ENCODE peak calls at places on chromosomes 2 and 18, in eight cellular contexts. One of them, this sample, is unnamed.
A peak's percentile ranks its signal among the peaks of the same experiment; 100 is the strongest.

GRCh38 chr2:175807031-175807873 is 194.8 kb downstream of the LNPK start:
- DNase-seq in thyroid gland: no peak
- DNase-seq in CD8-positive, alpha-beta memory T cell: no peak
- DNase-seq in body of pancreas: no peak
- DNase-seq in GM12865: no peak
- DNase-seq in effector memory CD4-positive, alpha-beta T cell: no peak
- DNase-seq in heart right ventricle: no peak
- DNase-seq in coronary artery: no peak
- DNase-seq in this sample: no peak

GRCh38 chr2:126882736-126883660 is 15.7 kb upstream of the TEX51 start:
- DNase-seq in thyroid gland: no peak
- DNase-seq in CD8-positive, alpha-beta memory T cell: no peak
- DNase-seq in body of pancreas: no peak
- DNase-seq in GM12865: no peak
- DNase-seq in effector memory CD4-positive, alpha-beta T cell: no peak
- DNase-seq in heart right ventricle: no peak
- DNase-seq in coronary artery: peak; percentile 49
- DNase-seq in this sample: no peak

GRCh38 chr2:69166812-69167468 is 154.0 kb downstream of the ANTXR1 start:
- DNase-seq in thyroid gland: peak; percentile 83
- DNase-seq in CD8-positive, alpha-beta memory T cell: no peak
- DNase-seq in body of pancreas: no peak
- DNase-seq in GM12865: no peak
- DNase-seq in effector memory CD4-positive, alpha-beta T cell: no peak
- DNase-seq in heart right ventricle: no peak
- DNase-seq in coronary artery: no peak
- DNase-seq in this sample: no peak

GRCh38 chr2:141869572-141869971 is 261.2 kb downstream of the LRP1B start:
- DNase-seq in thyroid gland: no peak
- DNase-seq in CD8-positive, alpha-beta memory T cell: no peak
- DNase-seq in body of pancreas: no peak
- DNase-seq in GM12865: no peak
- DNase-seq in effector memory CD4-positive, alpha-beta T cell: no peak
- DNase-seq in heart right ventricle: no peak
- DNase-seq in coronary artery: no peak
- DNase-seq in this sample: no peak

GRCh38 chr2:156088598-156088997 is 243.9 kb downstream of the NR4A2 start:
- DNase-seq in thyroid gland: no peak
- DNase-seq in CD8-positive, alpha-beta memory T cell: no peak
- DNase-seq in body of pancreas: no peak
- DNase-seq in GM12865: no peak
- DNase-seq in effector memory CD4-positive, alpha-beta T cell: no peak
- DNase-seq in heart right ventricle: no peak
- DNase-seq in coronary artery: no peak
- DNase-seq in this sample: no peak

GRCh38 chr2:178414266-178415247 is 36.4 kb downstream of the PRKRA start:
- DNase-seq in thyroid gland: peak; percentile 90
- DNase-seq in CD8-positive, alpha-beta memory T cell: peak; percentile 62
- DNase-seq in body of pancreas: peak; percentile 88
- DNase-seq in GM12865: peak; percentile 97
- DNase-seq in effector memory CD4-positive, alpha-beta T cell: peak; percentile 47
- DNase-seq in heart right ventricle: peak; percentile 82
- DNase-seq in coronary artery: peak; percentile 92
- DNase-seq in this sample: peak; percentile 94

GRCh38 chr2:68766378-68766845 is 31.8 kb downstream of the ARHGAP25 start:
- DNase-seq in thyroid gland: peak; percentile 72
- DNase-seq in CD8-positive, alpha-beta memory T cell: peak; percentile 58
- DNase-seq in body of pancreas: no peak
- DNase-seq in GM12865: peak; percentile 81
- DNase-seq in effector memory CD4-positive, alpha-beta T cell: peak; percentile 49
- DNase-seq in heart right ventricle: no peak
- DNase-seq in coronary artery: no peak
- DNase-seq in this sample: no peak

GRCh38 chr18:65322895-65323294 is 427.9 kb upstream of the CDH7 start:
- DNase-seq in thyroid gland: no peak
- DNase-seq in CD8-positive, alpha-beta memory T cell: no peak
- DNase-seq in body of pancreas: no peak
- DNase-seq in GM12865: no peak
- DNase-seq in effector memory CD4-positive, alpha-beta T cell: no peak
- DNase-seq in heart right ventricle: no peak
- DNase-seq in coronary artery: no peak
- DNase-seq in this sample: no peak

GRCh38 chr2:239253705-239254104 is 147.1 kb downstream of the HDAC4 start:
- DNase-seq in thyroid gland: no peak
- DNase-seq in CD8-positive, alpha-beta memory T cell: no peak
- DNase-seq in body of pancreas: no peak
- DNase-seq in GM12865: no peak
- DNase-seq in effector memory CD4-positive, alpha-beta T cell: no peak
- DNase-seq in heart right ventricle: no peak
- DNase-seq in coronary artery: peak; percentile 66
- DNase-seq in this sample: no peak

GRCh38 chr2:169734172-169734847 is 678 bp downstream of the KLHL23 start:
- DNase-seq in thyroid gland: peak; percentile 15
- DNase-seq in CD8-positive, alpha-beta memory T cell: no peak
- DNase-seq in body of pancreas: peak; percentile 24
- DNase-seq in GM12865: peak; percentile 25
- DNase-seq in effector memory CD4-positive, alpha-beta T cell: no peak
- DNase-seq in heart right ventricle: peak; percentile 23
- DNase-seq in coronary artery: no peak
- DNase-seq in this sample: no peak

GRCh38 chr2:12683701-12684100 is 33.0 kb upstream of the TRIB2 start:
- DNase-seq in thyroid gland: no peak
- DNase-seq in CD8-positive, alpha-beta memory T cell: no peak
- DNase-seq in body of pancreas: no peak
- DNase-seq in GM12865: no peak
- DNase-seq in effector memory CD4-positive, alpha-beta T cell: no peak
- DNase-seq in heart right ventricle: no peak
- DNase-seq in coronary artery: no peak
- DNase-seq in this sample: no peak

GRCh38 chr2:182366625-182367024 is 60.2 kb downstream of the PDE1A start:
- DNase-seq in thyroid gland: no peak
- DNase-seq in CD8-positive, alpha-beta memory T cell: no peak
- DNase-seq in body of pancreas: no peak
- DNase-seq in GM12865: no peak
- DNase-seq in effector memory CD4-positive, alpha-beta T cell: no peak
- DNase-seq in heart right ventricle: no peak
- DNase-seq in coronary artery: no peak
- DNase-seq in this sample: no peak

GRCh38 chr2:182368446-182368845 is 58.4 kb downstream of the PDE1A start:
- DNase-seq in thyroid gland: no peak
- DNase-seq in CD8-positive, alpha-beta memory T cell: no peak
- DNase-seq in body of pancreas: no peak
- DNase-seq in GM12865: no peak
- DNase-seq in effector memory CD4-positive, alpha-beta T cell: no peak
- DNase-seq in heart right ventricle: no peak
- DNase-seq in coronary artery: no peak
- DNase-seq in this sample: no peak

GRCh38 chr2:182368996-182369395 is 57.8 kb downstream of the PDE1A start:
- DNase-seq in thyroid gland: no peak
- DNase-seq in CD8-positive, alpha-beta memory T cell: no peak
- DNase-seq in body of pancreas: no peak
- DNase-seq in GM12865: no peak
- DNase-seq in effector memory CD4-positive, alpha-beta T cell: no peak
- DNase-seq in heart right ventricle: no peak
- DNase-seq in coronary artery: no peak
- DNase-seq in this sample: no peak

GRCh38 chr2:182365855-182366254 is 61.0 kb downstream of the PDE1A start:
- DNase-seq in thyroid gland: no peak
- DNase-seq in CD8-positive, alpha-beta memory T cell: no peak
- DNase-seq in body of pancreas: no peak
- DNase-seq in GM12865: no peak
- DNase-seq in effector memory CD4-positive, alpha-beta T cell: no peak
- DNase-seq in heart right ventricle: no peak
- DNase-seq in coronary artery: no peak
- DNase-seq in this sample: no peak

GRCh38 chr2:182367401-182367800 is 59.4 kb downstream of the PDE1A start:
- DNase-seq in thyroid gland: no peak
- DNase-seq in CD8-positive, alpha-beta memory T cell: no peak
- DNase-seq in body of pancreas: no peak
- DNase-seq in GM12865: no peak
- DNase-seq in effector memory CD4-positive, alpha-beta T cell: no peak
- DNase-seq in heart right ventricle: no peak
- DNase-seq in coronary artery: no peak
- DNase-seq in this sample: no peak
- H3K4me3 ChIP-seq in thyroid gland: no peak overlapping the region
- H3K4me3 ChIP-seq in CD8-positive, alpha-beta memory T cell: no peak overlapping the region
- H3K4me3 ChIP-seq in body of pancreas: no peak overlapping the region
- H3K4me3 ChIP-seq in GM12865: no peak overlapping the region
- H3K4me3 ChIP-seq in effector memory CD4-positive, alpha-beta T cell: no peak overlapping the region
- H3K4me3 ChIP-seq in heart right ventricle: no peak overlapping the region
- H3K4me3 ChIP-seq in coronary artery: no peak overlapping the region
- H3K4me3 ChIP-seq in this sample: no peak overlapping the region

DNA sequence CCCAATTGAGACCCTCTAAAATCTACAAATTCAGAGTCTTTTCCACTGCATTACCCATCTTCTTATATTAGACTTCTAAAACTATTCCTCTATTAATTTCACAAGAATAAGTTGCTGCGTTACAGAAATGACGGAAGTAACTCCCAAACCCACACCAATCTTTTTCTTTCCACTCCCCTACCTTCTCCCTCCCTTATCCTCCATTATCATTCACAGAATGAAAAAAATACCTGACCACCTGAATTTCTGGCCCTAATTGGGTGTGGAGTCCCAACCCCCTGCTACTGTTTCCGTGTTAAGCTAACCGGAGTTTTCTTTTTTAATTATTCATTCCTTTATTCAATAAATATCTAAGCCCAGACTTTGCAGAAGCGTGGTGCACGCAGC is 635 bp downstream of the RPRD1A start:
- DNase-seq in thyroid gland: no peak
- DNase-seq in CD8-positive, alpha-beta memory T cell: no peak
- DNase-seq in body of pancreas: no peak
- DNase-seq in GM12865: no peak
- DNase-seq in effector memory CD4-positive, alpha-beta T cell: no peak
- DNase-seq in heart right ventricle: no peak
- DNase-seq in coronary artery: no peak
- DNase-seq in this sample: no peak
- H3K4me3 ChIP-seq in thyroid gland: peak overlapping the region; percentile 93
- H3K4me3 ChIP-seq in CD8-positive, alpha-beta memory T cell: peak overlapping the region; percentile 78
- H3K4me3 ChIP-seq in body of pancreas: peak overlapping the region; percentile 91
- H3K4me3 ChIP-seq in GM12865: peak overlapping the region; percentile 77
- H3K4me3 ChIP-seq in effector memory CD4-positive, alpha-beta T cell: peak overlapping the region; percentile 95
- H3K4me3 ChIP-seq in heart right ventricle: peak overlapping the region; percentile 86
- H3K4me3 ChIP-seq in coronary artery: peak overlapping the region; percentile 98
- H3K4me3 ChIP-seq in this sample: peak overlapping the region; percentile 88

GRCh38 chr2:235737396-235737795 is 243.6 kb downstream of the AGAP1 start:
- DNase-seq in thyroid gland: no peak
- DNase-seq in CD8-positive, alpha-beta memory T cell: no peak
- DNase-seq in body of pancreas: no peak
- DNase-seq in GM12865: no peak
- DNase-seq in effector memory CD4-positive, alpha-beta T cell: no peak
- DNase-seq in heart right ventricle: no peak
- DNase-seq in coronary artery: no peak
- DNase-seq in this sample: no peak

GRCh38 chr2:235740821-235741220 is 247.0 kb downstream of the AGAP1 start:
- DNase-seq in thyroid gland: no peak
- DNase-seq in CD8-positive, alpha-beta memory T cell: no peak
- DNase-seq in body of pancreas: no peak
- DNase-seq in GM12865: no peak
- DNase-seq in effector memory CD4-positive, alpha-beta T cell: no peak
- DNase-seq in heart right ventricle: no peak
- DNase-seq in coronary artery: no peak
- DNase-seq in this sample: no peak

GRCh38 chr2:235734700-235735205 is 240.9 kb downstream of the AGAP1 start:
- DNase-seq in thyroid gland: no peak
- DNase-seq in CD8-positive, alpha-beta memory T cell: no peak
- DNase-seq in body of pancreas: no peak
- DNase-seq in GM12865: no peak
- DNase-seq in effector memory CD4-positive, alpha-beta T cell: no peak
- DNase-seq in heart right ventricle: peak; percentile 35
- DNase-seq in coronary artery: no peak
- DNase-seq in this sample: no peak

GRCh38 chr2:235739704-235740415 is 246.0 kb downstream of the AGAP1 start:
- DNase-seq in thyroid gland: no peak
- DNase-seq in CD8-positive, alpha-beta memory T cell: no peak
- DNase-seq in body of pancreas: no peak
- DNase-seq in GM12865: no peak
- DNase-seq in effector memory CD4-positive, alpha-beta T cell: no peak
- DNase-seq in heart right ventricle: no peak
- DNase-seq in coronary artery: no peak
- DNase-seq in this sample: no peak

DNA sequence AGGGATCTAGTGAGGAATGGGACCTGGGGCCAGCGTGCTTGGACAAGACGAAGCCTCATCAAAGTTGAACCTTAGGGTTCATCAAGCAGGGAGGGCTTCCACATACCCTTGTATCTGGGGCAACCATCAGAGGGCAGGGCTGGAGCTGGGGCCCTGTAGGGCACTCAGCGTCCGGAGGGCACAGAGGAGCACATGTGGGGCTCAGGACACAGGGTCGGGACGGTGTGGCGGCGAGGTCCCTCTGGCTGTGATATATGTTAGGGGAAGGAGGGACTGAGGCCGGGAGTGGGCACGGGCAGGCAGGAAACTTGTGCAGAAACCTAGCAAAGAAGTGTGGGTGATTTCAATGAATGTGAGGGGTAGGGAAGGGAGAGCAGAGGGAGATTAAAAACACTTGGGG is 244.0 kb downstream of the AGAP1 start:
- DNase-seq in thyroid gland: no peak
- DNase-seq in CD8-positive, alpha-beta memory T cell: no peak
- DNase-seq in body of pancreas: no peak
- DNase-seq in GM12865: no peak
- DNase-seq in effector memory CD4-positive, alpha-beta T cell: no peak
- DNase-seq in heart right ventricle: no peak
- DNase-seq in coronary artery: no peak
- DNase-seq in this sample: no peak
- H3K4me3 ChIP-seq in thyroid gland: no peak overlapping the region
- H3K4me3 ChIP-seq in CD8-positive, alpha-beta memory T cell: no peak overlapping the region
- H3K4me3 ChIP-seq in body of pancreas: no peak overlapping the region
- H3K4me3 ChIP-seq in GM12865: no peak overlapping the region
- H3K4me3 ChIP-seq in effector memory CD4-positive, alpha-beta T cell: no peak overlapping the region
- H3K4me3 ChIP-seq in heart right ventricle: no peak overlapping the region
- H3K4me3 ChIP-seq in coronary artery: no peak overlapping the region
- H3K4me3 ChIP-seq in this sample: no peak overlapping the region

GRCh38 chr2:241000831-241001321 is 2.5 kb downstream of the SNED1 start:
- DNase-seq in thyroid gland: peak; percentile 86
- DNase-seq in CD8-positive, alpha-beta memory T cell: no peak
- DNase-seq in body of pancreas: no peak
- DNase-seq in GM12865: no peak
- DNase-seq in effector memory CD4-positive, alpha-beta T cell: no peak
- DNase-seq in heart right ventricle: no peak
- DNase-seq in coronary artery: peak; percentile 75
- DNase-seq in this sample: no peak

GRCh38 chr2:240998706-240999000 is 235 bp downstream of the SNED1 start:
- DNase-seq in thyroid gland: no peak
- DNase-seq in CD8-positive, alpha-beta memory T cell: no peak
- DNase-seq in body of pancreas: no peak
- DNase-seq in GM12865: no peak
- DNase-seq in effector memory CD4-positive, alpha-beta T cell: no peak
- DNase-seq in heart right ventricle: no peak
- DNase-seq in coronary artery: no peak
- DNase-seq in this sample: no peak

GRCh38 chr2:241001413-241002274 is 3.2 kb downstream of the SNED1 start:
- DNase-seq in thyroid gland: no peak
- DNase-seq in CD8-positive, alpha-beta memory T cell: no peak
- DNase-seq in body of pancreas: no peak
- DNase-seq in GM12865: no peak
- DNase-seq in effector memory CD4-positive, alpha-beta T cell: no peak
- DNase-seq in heart right ventricle: no peak
- DNase-seq in coronary artery: peak; percentile 72
- DNase-seq in this sample: no peak

GRCh38 chr2:240999001-240999791 is 778 bp downstream of the SNED1 start:
- DNase-seq in thyroid gland: peak; percentile 56
- DNase-seq in CD8-positive, alpha-beta memory T cell: no peak
- DNase-seq in body of pancreas: peak; percentile 43
- DNase-seq in GM12865: no peak
- DNase-seq in effector memory CD4-positive, alpha-beta T cell: no peak
- DNase-seq in heart right ventricle: no peak
- DNase-seq in coronary artery: peak; percentile 73
- DNase-seq in this sample: no peak

GRCh38 chr2:240999873-241000541 is 1.6 kb downstream of the SNED1 start:
- DNase-seq in thyroid gland: peak; percentile 72
- DNase-seq in CD8-positive, alpha-beta memory T cell: no peak
- DNase-seq in body of pancreas: no peak
- DNase-seq in GM12865: no peak
- DNase-seq in effector memory CD4-positive, alpha-beta T cell: no peak
- DNase-seq in heart right ventricle: no peak
- DNase-seq in coronary artery: peak; percentile 74
- DNase-seq in this sample: no peak
- H3K4me3 ChIP-seq in thyroid gland: no peak overlapping the region
- H3K4me3 ChIP-seq in CD8-positive, alpha-beta memory T cell: no peak overlapping the region
- H3K4me3 ChIP-seq in body of pancreas: no peak overlapping the region
- H3K4me3 ChIP-seq in GM12865: no peak overlapping the region
- H3K4me3 ChIP-seq in effector memory CD4-positive, alpha-beta T cell: peak overlapping the region; percentile 12
- H3K4me3 ChIP-seq in heart right ventricle: no peak overlapping the region
- H3K4me3 ChIP-seq in coronary artery: peak overlapping the region; percentile 94
- H3K4me3 ChIP-seq in this sample: peak overlapping the region; percentile 46